ENCODE peak calls at places on chromosomes 1 and 21, in five cellular contexts. One of them, this sample, is unnamed.
A peak's percentile ranks its signal among the peaks of the same experiment; 100 is the strongest.

GRCh38 chr1:212498243-212498642 is 65.5 kb downstream of the NENF start:
- DNase-seq in lower leg skin: no peak
- DNase-seq in right atrium auricular region: no peak
- DNase-seq in left lung: no peak
- DNase-seq in fibroblast of mammary gland: peak; percentile 88
- DNase-seq in this sample: peak; percentile 96

GRCh38 chr21:16424331-16424749 is 694.6 kb downstream of the USP25 start:
- DNase-seq in lower leg skin: no peak
- DNase-seq in right atrium auricular region: no peak
- DNase-seq in left lung: no peak
- DNase-seq in fibroblast of mammary gland: peak; percentile 67
- DNase-seq in this sample: no peak

GRCh38 chr1:94063379-94063778 is 57.6 kb downstream of the ABCA4 start:
- DNase-seq in lower leg skin: no peak
- DNase-seq in right atrium auricular region: no peak
- DNase-seq in left lung: no peak
- DNase-seq in fibroblast of mammary gland: peak; percentile 72
- DNase-seq in this sample: peak; percentile 39

GRCh38 chr1:75092141-75092540 is 42.0 kb upstream of the LHX8 start:
- DNase-seq in lower leg skin: no peak
- DNase-seq in right atrium auricular region: no peak
- DNase-seq in left lung: no peak
- DNase-seq in fibroblast of mammary gland: no peak
- DNase-seq in this sample: peak; percentile 34

GRCh38 chr1:11990303-11991032 is 10.2 kb downstream of the MFN2 start:
- DNase-seq in lower leg skin: no peak
- DNase-seq in right atrium auricular region: peak; percentile 85
- DNase-seq in left lung: no peak
- DNase-seq in fibroblast of mammary gland: no peak
- DNase-seq in this sample: no peak

GRCh38 chr1:115065021-115065420 is 24.3 kb downstream of the TSPAN2 start:
- DNase-seq in lower leg skin: no peak
- DNase-seq in right atrium auricular region: no peak
- DNase-seq in left lung: no peak
- DNase-seq in fibroblast of mammary gland: no peak
- DNase-seq in this sample: no peak

GRCh38 chr21:41593784-41594138 is 85.8 kb upstream of the TMPRSS2 start:
- DNase-seq in lower leg skin: peak; percentile 28
- DNase-seq in right atrium auricular region: no peak
- DNase-seq in left lung: no peak
- DNase-seq in fibroblast of mammary gland: no peak
- DNase-seq in this sample: no peak

GRCh38 chr1:9302745-9303524 is 10.2 kb downstream of the SPSB1 start:
- DNase-seq in lower leg skin: no peak
- DNase-seq in right atrium auricular region: no peak
- DNase-seq in left lung: no peak
- DNase-seq in fibroblast of mammary gland: peak; percentile 94
- DNase-seq in this sample: peak; percentile 92

GRCh38 chr1:117565745-117566455 is 39.9 kb upstream of the TENT5C start:
- DNase-seq in lower leg skin: peak; percentile 70
- DNase-seq in right atrium auricular region: peak; percentile 46
- DNase-seq in left lung: no peak
- DNase-seq in fibroblast of mammary gland: no peak
- DNase-seq in this sample: no peak

This sample was measured in MCF 10A.